ENCODE peak calls at places on chromosomes 2 and 18, in nine cellular contexts. P is neural progenitor cell, L is fibroblast of pulmonary artery, D is mammary epithelial cell, M is upper lobe of right lung, R is dorsolateral prefrontal cortex, I is fibroblast of villous mesenchyme, O is adrenal gland, U is AG10803. C is an unnamed sample.

GRCh38 chr2:224147174-224147573 is 108.1 kb upstream of the SERPINE2 start:
- DNase-seq in D (peak), O (no peak), P (no peak), R (no peak), M (no peak), I (peak), U (no peak), L (no peak), C (no peak)

GRCh38 chr18:74896390-74896991 is 298.8 kb downstream of the ZNF407 start:
- DNase-seq in L (peak), D (peak), R (no peak), U (no peak), P (peak), M (peak), O (peak), I (no peak), C (no peak)

GRCh38 chr2:109222825-109223471 is 93.9 kb downstream of the SH3RF3 start:
- DNase-seq in U (no peak), L (no peak), O (no peak), M (peak), D (no peak), I (no peak), R (no peak), P (peak), C (no peak)

GRCh38 chr2:231034291-231034882 is 2.9 kb upstream of the C2orf72 start:
- DNase-seq in L (no peak), O (no peak), R (no peak), U (no peak), D (no peak), P (no peak), M (no peak), I (no peak), C (no peak)

GRCh38 chr18:55477537-55478300 is 110.3 kb downstream of the TCF4 start:
- DNase-seq in O (peak), D (peak), I (peak), U (peak), L (peak), M (no peak), R (no peak), P (no peak), C (no peak)

GRCh38 chr2:157427003-157427921 is 16.6 kb downstream of the CYTIP start:
- DNase-seq in U (no peak), M (no peak), I (no peak), P (no peak), R (no peak), L (no peak), O (no peak), D (no peak), C (no peak)

GRCh38 chr2:46735108-46735691 is 180.4 kb downstream of the MCFD2 start:
- DNase-seq in P (no peak), O (no peak), R (no peak), I (no peak), L (no peak), U (no peak), M (no peak), D (no peak), C (no peak)

GRCh38 chr2:238260879-238261278 is 21.0 kb upstream of the HES6 start:
- DNase-seq in P (no peak), M (no peak), I (no peak), D (no peak), R (no peak), O (no peak), U (no peak), L (no peak), C (no peak)

GRCh38 chr18:58225101-58225500 is 181.1 kb downstream of the NEDD4L start:
- DNase-seq in L (no peak), M (no peak), R (no peak), P (no peak), U (no peak), D (peak), O (no peak), I (no peak), C (no peak)

GRCh38 chr2:231037202-231037730 is at the start of gene C2orf72:
- DNase-seq in P (peak), M (no peak), D (no peak), O (no peak), R (no peak), U (no peak), L (no peak), I (no peak), C (no peak)

GRCh38 chr2:178804791-178805190 is 2.4 kb downstream of the TTN start:
- DNase-seq in L (no peak), O (no peak), I (peak), M (no peak), D (peak), U (peak), R (no peak), P (peak), C (no peak)

GRCh38 chr18:22165049-22165602 is 4.3 kb upstream of the GATA6 start:
- DNase-seq in L (peak), P (peak), R (no peak), U (no peak), O (no peak), M (no peak), I (no peak), D (no peak), C (no peak)

GRCh38 chr2:64904405-64905329 is 84.5 kb upstream of the SLC1A4 start:
- DNase-seq in O (no peak), I (no peak), R (no peak), M (peak), U (no peak), L (no peak), D (no peak), P (peak), C (no peak)

GRCh38 chr2:439540-440465 is 151.9 kb upstream of the ALKAL2 start:
- DNase-seq in M (no peak), R (no peak), O (peak), I (no peak), U (no peak), L (no peak), P (no peak), D (no peak), C (no peak)

GRCh38 chr2:31365348-31365747 is 49.2 kb downstream of the XDH start:
- DNase-seq in P (no peak), U (no peak), L (no peak), M (no peak), D (no peak), O (no peak), R (no peak), I (no peak), C (no peak)

GRCh38 chr2:80256396-80257167 is 48.0 kb downstream of the LRRTM1 start:
- DNase-seq in D (no peak), U (peak), R (no peak), M (no peak), O (no peak), P (peak), L (peak), I (peak), C (no peak)

GRCh38 chr2:192029089-192029488 is 165.6 kb downstream of the TMEFF2 start:
- DNase-seq in L (peak), M (no peak), O (no peak), U (no peak), P (peak), I (peak), R (no peak), D (peak), C (no peak)

GRCh38 chr2:133765693-133766092 is 197.4 kb upstream of the NCKAP5 start:
- DNase-seq in U (peak), L (peak), R (no peak), D (no peak), M (no peak), P (no peak), I (no peak), O (no peak), C (no peak)

GRCh38 chr2:11993749-11994148 is 247.3 kb downstream of the LPIN1 start:
- DNase-seq in O (no peak), R (no peak), I (no peak), D (no peak), P (no peak), M (no peak), L (no peak), U (no peak), C (no peak)

GRCh38 chr18:79805926-79806487 is 8.3 kb downstream of the KCNG2 start:
- DNase-seq in L (no peak), R (no peak), P (no peak), D (no peak), M (peak), U (no peak), O (no peak), I (no peak), C (no peak)

GRCh38 chr18:79805211-79805862 is 7.6 kb downstream of the KCNG2 start:
- DNase-seq in O (no peak), R (no peak), D (no peak), M (peak), I (no peak), U (no peak), L (no peak), P (no peak), C (no peak)

GRCh38 chr18:79804130-79804772 is 6.5 kb downstream of the KCNG2 start:
- DNase-seq in D (no peak), P (no peak), I (no peak), U (no peak), M (peak), L (no peak), R (no peak), O (no peak), C (no peak)

GRCh38 chr18:79809482-79810192 is 11.9 kb downstream of the KCNG2 start:
- DNase-seq in P (no peak), U (no peak), D (no peak), L (no peak), I (no peak), O (no peak), R (no peak), M (peak), C (no peak)

DNA sequence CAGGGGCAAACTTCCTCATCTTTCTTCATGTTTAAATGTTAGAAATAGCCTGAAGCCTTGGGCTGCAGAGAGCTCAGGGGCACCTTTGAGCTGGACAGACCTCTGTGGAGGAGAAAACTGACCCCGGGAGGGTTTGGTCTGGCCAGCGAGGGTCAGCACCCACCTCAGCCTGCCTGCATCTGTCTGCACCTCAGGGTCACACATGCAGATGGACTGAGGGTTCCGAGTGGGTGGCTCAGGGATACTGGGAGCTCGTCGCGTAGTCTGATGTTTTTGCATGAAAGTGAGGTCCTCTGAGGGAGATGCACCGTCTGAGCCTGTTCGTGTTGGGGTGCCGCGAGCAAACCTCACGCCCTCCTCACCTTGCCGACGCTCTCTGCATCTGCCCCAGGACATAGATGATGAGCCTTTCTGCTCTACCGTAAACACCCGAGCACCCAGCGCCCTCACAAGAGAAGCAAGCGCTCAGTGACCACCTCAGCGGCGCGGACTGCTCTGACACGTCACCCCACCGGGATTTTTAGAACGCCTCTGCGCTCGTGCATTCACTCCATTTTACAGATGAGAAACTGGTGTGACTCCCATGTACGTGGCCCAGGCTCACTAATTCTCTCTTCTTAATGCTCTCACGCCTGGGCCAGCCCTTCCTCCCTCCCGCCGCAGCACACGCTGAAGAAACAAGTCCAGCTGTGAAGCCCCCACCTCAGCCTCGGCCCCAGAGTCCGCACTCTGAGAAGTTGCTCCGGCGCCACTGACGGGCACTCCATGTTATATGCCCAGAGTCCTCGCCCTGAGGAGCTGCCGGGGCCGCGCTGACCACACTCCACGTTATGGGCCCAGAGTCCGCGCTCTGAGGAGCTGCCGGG is 9.5 kb downstream of the KCNG2 start:
- DNase-seq in U (no peak), I (no peak), M (peak), P (no peak), R (no peak), D (no peak), L (no peak), O (no peak), C (no peak)
- TF ChIP-seq CTCF in U (no peak), I (no peak), M (no peak), P (no peak), R (no peak), D (no peak), L (no peak), O (no peak), C (no peak)

DNA sequence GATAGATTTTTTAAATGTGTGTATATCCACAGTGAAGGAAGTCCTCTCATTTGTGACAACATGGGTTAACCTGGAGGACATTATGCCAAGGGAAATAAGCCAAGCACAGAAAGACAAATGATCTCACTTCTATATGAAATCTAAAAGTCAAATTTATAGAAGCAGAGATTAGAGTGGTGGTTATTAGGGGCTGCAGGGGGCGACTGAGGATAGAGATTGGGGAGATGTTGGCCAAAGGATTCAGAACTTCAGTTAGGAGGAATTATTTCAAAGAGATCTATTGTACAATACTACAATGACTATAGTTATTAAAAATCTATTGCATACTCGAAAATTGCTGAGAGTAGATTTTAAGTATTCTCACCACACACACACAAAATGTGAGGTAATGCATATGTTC is 252.4 kb upstream of the SLC39A10 start:
- DNase-seq in I (no peak), P (no peak), L (peak), M (no peak), D (no peak), U (peak), O (no peak), R (no peak), C (no peak)
- TF ChIP-seq CTCF in I (peak), P (no peak), L (peak), M (peak), D (no peak), U (peak), O (no peak), R (no peak), C (no peak)

GRCh38 chr2:63820969-63821368 is 20.7 kb upstream of the UGP2 start:
- DNase-seq in D (no peak), I (no peak), R (no peak), O (no peak), L (no peak), U (no peak), M (no peak), P (no peak), C (no peak)

GRCh38 chr2:63819765-63820717 is 21.7 kb upstream of the UGP2 start:
- DNase-seq in I (peak), R (no peak), O (no peak), L (peak), U (peak), P (no peak), D (no peak), M (no peak), C (no peak)

GRCh38 chr2:63817382-63817781 is 24.3 kb upstream of the UGP2 start:
- DNase-seq in M (no peak), O (no peak), D (no peak), I (no peak), P (no peak), R (no peak), U (no peak), L (no peak), C (no peak)

GRCh38 chr2:63818276-63818675 is 23.4 kb upstream of the UGP2 start:
- DNase-seq in I (no peak), U (no peak), R (no peak), M (no peak), P (no peak), D (no peak), O (no peak), L (no peak), C (no peak)

DNA sequence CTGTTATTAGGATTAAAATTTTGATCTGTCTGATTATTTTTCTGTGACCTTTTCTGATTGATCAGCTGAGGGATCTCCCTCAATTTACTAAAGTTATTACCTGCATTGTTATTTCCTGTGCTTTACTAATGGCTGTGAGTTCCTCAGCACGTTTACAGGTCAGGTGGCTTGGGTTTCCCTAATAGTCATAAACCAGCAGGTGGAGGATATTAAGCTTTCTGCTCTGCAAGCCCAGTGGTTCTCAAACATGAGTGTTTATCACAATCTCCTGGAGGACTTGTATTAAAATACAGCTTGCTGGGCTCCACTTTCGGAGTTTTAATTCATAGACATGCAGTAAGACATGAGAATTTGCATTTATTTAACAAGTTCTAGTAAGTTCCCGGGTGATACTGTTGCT is 22.4 kb upstream of the UGP2 start:
- DNase-seq in M (no peak), U (no peak), I (no peak), R (no peak), D (no peak), L (no peak), P (no peak), O (no peak), C (no peak)
- TF ChIP-seq CTCF in M (no peak), U (no peak), I (no peak), R (no peak), D (no peak), L (no peak), P (no peak), O (no peak), C (no peak)

GRCh38 chr2:159608723-159609308 is 7.5 kb downstream of the BAZ2B start:
- DNase-seq in L (no peak), O (no peak), M (no peak), U (no peak), R (no peak), I (no peak), P (no peak), D (no peak), C (no peak)

GRCh38 chr2:159609933-159610523 is 6.3 kb downstream of the BAZ2B start:
- DNase-seq in P (peak), M (no peak), I (no peak), L (no peak), D (no peak), R (no peak), U (no peak), O (no peak), C (no peak)

GRCh38 chr2:159605441-159606178 is 10.7 kb downstream of the BAZ2B start:
- DNase-seq in P (no peak), I (peak), L (peak), R (no peak), M (no peak), D (no peak), U (no peak), O (no peak), C (no peak)

GRCh38 chr2:159606287-159606686 is 10.1 kb downstream of the BAZ2B start:
- DNase-seq in M (no peak), R (no peak), P (no peak), D (no peak), L (peak), U (no peak), O (no peak), I (peak), C (no peak)

GRCh38 chr2:159608108-159608507 is 8.2 kb downstream of the BAZ2B start:
- DNase-seq in P (no peak), O (no peak), D (no peak), U (no peak), M (no peak), L (no peak), I (no peak), R (no peak), C (no peak)
- TF ChIP-seq CTCF in P (no peak), O (no peak), D (no peak), U (no peak), M (no peak), L (no peak), I (no peak), R (no peak), C (no peak)

DNA sequence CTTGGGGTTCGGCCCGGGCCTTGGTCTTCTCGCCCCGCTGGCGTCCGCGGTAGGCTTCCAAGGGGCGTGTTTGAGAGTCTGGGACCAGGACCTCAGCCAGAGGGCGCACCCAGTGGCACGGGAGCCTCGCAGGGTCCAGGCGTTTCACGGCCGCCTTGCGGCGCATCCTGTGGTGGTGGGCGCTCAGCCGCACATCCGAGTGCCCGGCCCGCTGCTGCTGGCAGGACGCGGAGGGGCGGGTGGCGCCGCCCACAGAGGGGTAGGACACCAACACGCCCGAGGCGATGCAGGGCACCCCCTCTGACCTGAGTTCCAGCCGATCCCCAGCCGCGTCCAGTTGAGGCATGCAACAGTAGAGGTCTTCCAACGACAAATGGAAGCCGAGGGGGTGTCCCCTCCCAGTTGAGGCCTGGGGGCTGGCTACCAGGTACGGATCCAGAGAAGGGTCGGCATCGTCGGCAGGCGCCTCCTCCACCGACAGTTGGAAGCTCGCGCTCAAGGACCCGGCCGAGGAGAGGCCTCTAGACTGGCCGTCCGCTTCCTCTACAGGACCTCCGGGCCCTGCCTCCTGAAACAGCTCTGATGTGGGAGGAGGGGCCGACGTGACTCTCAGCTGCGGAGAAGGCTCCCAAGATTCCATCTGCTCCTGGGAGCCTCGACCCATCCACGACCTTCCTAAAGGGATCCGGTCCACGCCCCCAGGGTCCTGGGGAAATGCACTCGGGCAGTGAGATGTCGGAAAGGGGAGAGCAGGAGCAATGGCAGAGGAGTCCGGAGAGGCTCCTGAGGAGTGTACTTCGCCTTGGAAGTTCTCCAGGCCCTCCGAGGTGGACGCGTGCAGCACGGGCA is 6.3 kb downstream of the C2orf81 start:
- DNase-seq in L (no peak), I (peak), R (peak), U (peak), D (no peak), M (peak), O (peak), P (no peak), C (no peak)
- TF ChIP-seq CTCF in L (peak), I (peak), R (peak), U (no peak), D (no peak), M (peak), O (no peak), P (no peak), C (no peak)

GRCh38 chr2:39516347-39517101 is 79.4 kb upstream of the MAP4K3 start:
- DNase-seq in D (no peak), P (peak), R (no peak), U (peak), M (no peak), L (peak), O (peak), I (peak), C (no peak)
- TF ChIP-seq CTCF in D (no peak), P (peak), R (peak), U (no peak), M (no peak), L (peak), O (no peak), I (no peak), C (peak)

C was measured in RWPE2.